ENCODE peak calls at places on chromosome 2, in five cellular contexts. K is stomach, M is NCI-H1105 treated with DMSO at 0.1 percent for 48 hours, F is immature natural killer cell, S is hepatocyte. C is an unnamed sample.

GRCh38 chr2:19408592-19408991 is 50.2 kb upstream of the OSR1 start:
- DNase-seq in S (no peak), M (no peak), F (no peak), K (no peak), C (no peak)

GRCh38 chr2:108632748-108633147 is 86.5 kb upstream of the RANBP2 start:
- DNase-seq in S (no peak), K (no peak), M (peak), F (no peak), C (peak)

GRCh38 chr2:73075477-73076373 is 4.2 kb upstream of the SFXN5 start:
- DNase-seq in M (no peak), S (no peak), F (no peak), K (no peak), C (no peak)

GRCh38 chr2:220104871-220105351 is 477.5 kb downstream of the SLC4A3 start:
- DNase-seq in M (no peak), S (peak), K (no peak), F (no peak), C (peak)

GRCh38 chr2:216350214-216350789 is 22.0 kb downstream of the MARCHF4 start:
- DNase-seq in S (no peak), K (no peak), F (peak), M (no peak), C (no peak)

GRCh38 chr2:211114826-211115450 is 558.5 kb downstream of the CPS1 start:
- DNase-seq in F (no peak), K (no peak), M (no peak), S (no peak), C (no peak)

GRCh38 chr2:100610381-100610831 is 47.6 kb downstream of the PDCL3 start:
- DNase-seq in M (no peak), F (peak), K (peak), S (peak), C (peak)

GRCh38 chr2:96687711-96688640 is 45.4 kb downstream of the FER1L5 start:
- DNase-seq in F (no peak), M (no peak), S (no peak), K (no peak), C (no peak)

GRCh38 chr2:54574107-54574859 is 118.2 kb downstream of the SPTBN1 start:
- DNase-seq in M (peak), K (peak), F (peak), S (peak), C (peak)

GRCh38 chr2:207061181-207061580 is 104.6 kb downstream of the KLF7 start:
- DNase-seq in M (no peak), F (no peak), S (no peak), K (no peak), C (no peak)

GRCh38 chr2:213167559-213167958 is 16.1 kb upstream of the IKZF2 start:
- DNase-seq in M (no peak), F (no peak), K (no peak), S (no peak), C (no peak)

GRCh38 chr2:136116813-136117390 is 1.0 kb downstream of the CXCR4 start:
- DNase-seq in K (peak), M (peak), F (peak), S (peak), C (peak)

GRCh38 chr2:101616411-101616810 is 81.1 kb upstream of the MAP4K4 start:
- DNase-seq in S (no peak), M (peak), K (peak), F (no peak), C (peak)

GRCh38 chr2:31967790-31968189 is 43.0 kb downstream of the MEMO1 start:
- DNase-seq in S (no peak), M (no peak), F (no peak), K (no peak), C (no peak)

GRCh38 chr2:115606350-115606749 is 1163.9 kb downstream of the DPP10 start:
- DNase-seq in S (no peak), F (no peak), M (no peak), K (no peak), C (no peak)

C was measured in NCI-H1417.